ENCODE peak calls at places on chromosomes 12 and 14, in eight cellular contexts. M is heart left ventricle, S is AG10803, G is GM12878, L is cardiac fibroblast, N is lower lobe of right lung, J is cardiac muscle cell, Y is AG04450. W is an unnamed sample.

GRCh38 chr12:76899522-76899921 is 20.7 kb upstream of the CSRP2 start:
- DNase-seq in M (no peak), S (no peak), G (no peak), L (no peak), N (no peak), J (no peak), Y (no peak), W (no peak)

GRCh38 chr12:63085120-63085519 is 65.9 kb downstream of the AVPR1A start:
- DNase-seq in M (no peak), S (no peak), G (no peak), L (no peak), N (no peak), J (no peak), Y (no peak), W (no peak)

GRCh38 chr12:20950248-20950647 is 139.7 kb downstream of the SLCO1B3 start:
- DNase-seq in M (no peak), S (no peak), G (peak), L (peak), N (no peak), J (peak), Y (no peak), W (peak)

GRCh38 chr12:108633534-108634224 is at the start of gene SELPLG:
- DNase-seq in M (peak), S (no peak), G (peak), L (no peak), N (peak), J (no peak), Y (no peak), W (peak)

GRCh38 chr12:66456622-66457021 is 154.3 kb downstream of the HELB start:
- DNase-seq in M (no peak), S (no peak), G (no peak), L (no peak), N (no peak), J (no peak), Y (no peak), W (no peak)

GRCh38 chr14:65904988-65905387 is 492.5 kb downstream of the FUT8 start:
- DNase-seq in M (no peak), S (no peak), G (no peak), L (no peak), N (no peak), J (no peak), Y (no peak), W (no peak)

GRCh38 chr12:130876758-130877157 is 4.9 kb downstream of the RAN start:
- DNase-seq in M (no peak), S (no peak), G (no peak), L (no peak), N (no peak), J (no peak), Y (no peak), W (no peak)

GRCh38 chr12:75571651-75572050 is 60.2 kb upstream of the KRR1 start:
- DNase-seq in M (no peak), S (no peak), G (no peak), L (no peak), N (no peak), J (no peak), Y (no peak), W (no peak)

GRCh38 chr14:106209745-106210144 is 683.4 kb downstream of the TMEM121 start:
- DNase-seq in M (no peak), S (no peak), G (no peak), L (no peak), N (no peak), J (no peak), Y (no peak), W (no peak)

GRCh38 chr14:64303471-64303917 is 9.3 kb upstream of the ESR2 start:
- DNase-seq in M (no peak), S (peak), G (peak), L (peak), N (no peak), J (peak), Y (no peak), W (peak)

GRCh38 chr12:76241371-76241770 is 106.8 kb downstream of the BBS10 start:
- DNase-seq in M (no peak), S (no peak), G (no peak), L (no peak), N (no peak), J (no peak), Y (no peak), W (no peak)

GRCh38 chr12:104011265-104011664 is 38.7 kb downstream of the GLT8D2 start:
- DNase-seq in M (no peak), S (peak), G (no peak), L (peak), N (no peak), J (peak), Y (peak), W (no peak)

GRCh38 chr12:58901664-58902063 is 18.6 kb downstream of the LRIG3 start:
- DNase-seq in M (no peak), S (no peak), G (no peak), L (no peak), N (no peak), J (no peak), Y (no peak), W (peak)

GRCh38 chr12:49189731-49190314 is 943 bp upstream of the TUBA1A start:
- DNase-seq in M (no peak), S (no peak), G (no peak), L (no peak), N (no peak), J (no peak), Y (no peak), W (no peak)

GRCh38 chr12:57738661-57739237 is at the start of gene AGAP2:
- DNase-seq in M (no peak), S (no peak), G (no peak), L (no peak), N (no peak), J (peak), Y (no peak), W (no peak)

GRCh38 chr12:47736216-47736615 is 10.9 kb upstream of the ENDOU start:
- DNase-seq in M (no peak), S (no peak), G (no peak), L (no peak), N (no peak), J (no peak), Y (no peak), W (no peak)

GRCh38 chr12:10331642-10332239 is 24.1 kb downstream of the KLRD1 start:
- DNase-seq in M (no peak), S (peak), G (no peak), L (peak), N (no peak), J (peak), Y (peak), W (peak)

GRCh38 chr14:23447634-23448353 is 12.3 kb upstream of the MYH7 start:
- DNase-seq in M (no peak), S (no peak), G (no peak), L (no peak), N (no peak), J (no peak), Y (no peak), W (no peak)

GRCh38 chr12:100675432-100675831 is 101.9 kb downstream of the GAS2L3 start:
- DNase-seq in M (peak), S (peak), G (no peak), L (no peak), N (no peak), J (peak), Y (peak), W (no peak)

GRCh38 chr12:104452046-104452445 is 4.7 kb upstream of the CHST11 start:
- DNase-seq in M (no peak), S (no peak), G (no peak), L (no peak), N (no peak), J (no peak), Y (no peak), W (no peak)

DNA sequence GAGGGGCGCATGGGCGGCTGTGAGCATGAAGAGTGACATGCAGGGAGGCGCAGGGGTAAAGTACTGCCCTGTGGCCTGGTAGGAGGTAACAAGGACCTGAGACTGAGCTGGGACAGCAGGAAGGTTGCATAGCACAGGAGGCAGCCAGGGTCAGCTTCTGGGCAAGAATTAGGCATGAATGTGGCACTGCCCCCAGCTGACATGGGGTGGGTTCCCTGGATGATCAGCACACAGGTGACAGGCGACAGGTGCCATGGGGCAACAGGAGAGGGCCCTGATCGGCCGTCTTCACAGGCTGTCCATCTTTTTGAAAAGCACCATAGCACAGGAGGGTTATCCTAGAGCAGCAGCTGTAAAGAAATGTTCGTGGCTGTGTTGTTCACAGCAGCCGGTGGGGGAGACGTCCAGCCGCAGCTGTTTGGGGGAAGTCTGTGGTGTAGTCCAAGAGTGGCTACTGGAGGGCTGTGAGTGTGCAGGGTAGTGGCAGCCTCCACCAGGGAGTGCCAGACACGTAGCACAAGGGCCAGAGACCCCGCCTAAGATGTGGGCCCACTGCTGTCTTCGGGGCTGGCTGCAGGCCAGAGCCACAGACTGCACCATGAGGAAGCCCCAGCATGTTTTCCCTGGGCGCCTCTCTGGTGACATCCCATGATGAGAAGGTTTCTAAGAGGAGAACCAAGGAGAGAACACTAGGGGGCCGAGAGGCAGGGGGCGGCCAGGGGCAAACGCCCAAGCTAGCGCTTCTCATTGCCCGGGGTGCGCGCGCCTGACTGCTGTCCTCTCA is 8.4 kb downstream of the CLBA1 start:
- DNase-seq in M (no peak), S (no peak), G (no peak), L (no peak), N (no peak), J (no peak), Y (no peak), W (no peak)
- TF ChIP-seq CTCF in M (no peak), S (no peak), G (no peak), L (no peak), N (no peak), J (no peak), Y (no peak), W (no peak)

GRCh38 chr14:101734241-101734847 is 27.2 kb upstream of the PPP2R5C start:
- DNase-seq in M (no peak), S (no peak), G (no peak), L (no peak), N (no peak), J (no peak), Y (no peak), W (no peak)

GRCh38 chr14:101731187-101732080 is 30.1 kb upstream of the PPP2R5C start:
- DNase-seq in M (peak), S (peak), G (peak), L (peak), N (peak), J (peak), Y (no peak), W (peak)

GRCh38 chr14:101733211-101733610 is 28.3 kb upstream of the PPP2R5C start:
- DNase-seq in M (no peak), S (peak), G (no peak), L (peak), N (no peak), J (peak), Y (no peak), W (no peak)

GRCh38 chr14:101730626-101731186 is 30.8 kb upstream of the PPP2R5C start:
- DNase-seq in M (no peak), S (no peak), G (no peak), L (no peak), N (no peak), J (no peak), Y (no peak), W (no peak)

GRCh38 chr14:101732128-101732527 is 29.4 kb upstream of the PPP2R5C start:
- DNase-seq in M (no peak), S (no peak), G (no peak), L (no peak), N (no peak), J (peak), Y (no peak), W (no peak)
- H3K4me3 ChIP-seq in M (peak), S (no peak), G (no peak), L (no peak), N (peak), J (no peak), Y (no peak), W (no peak)

DNA sequence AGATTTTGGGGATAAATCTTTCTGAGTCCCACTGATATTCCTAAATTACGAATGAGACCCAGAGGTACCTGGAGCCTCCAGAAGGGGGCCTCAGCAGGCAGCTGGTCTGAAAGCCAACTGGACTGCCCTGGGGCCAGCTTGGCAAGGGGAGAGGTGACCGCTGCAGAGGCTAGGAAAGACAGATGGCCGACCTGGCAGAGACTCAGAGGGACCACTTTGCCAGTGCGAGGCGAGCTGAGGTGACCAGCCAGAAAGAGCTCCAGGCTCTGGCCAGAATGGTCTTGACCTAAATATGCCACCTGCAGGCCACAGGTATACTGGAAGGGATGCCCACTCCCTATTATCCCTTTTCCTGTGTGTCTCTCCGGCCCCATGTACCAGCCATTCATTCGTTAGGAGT is 256.8 kb upstream of the GARIN6 start:
- DNase-seq in M (no peak), S (no peak), G (no peak), L (no peak), N (no peak), J (peak), Y (no peak), W (peak)
- TF ChIP-seq CTCF in M (no peak), S (peak), G (peak), L (peak), N (no peak), J (no peak), Y (no peak), W (peak)

GRCh38 chr14:99247091-99247729 is 24.8 kb downstream of the BCL11B start:
- DNase-seq in M (no peak), S (no peak), G (no peak), L (no peak), N (no peak), J (no peak), Y (no peak), W (no peak)
- H3K4me3 ChIP-seq in M (peak), S (no peak), G (no peak), L (no peak), N (no peak), J (no peak), Y (no peak), W (no peak)

GRCh38 chr14:68523994-68524725 is 268.7 kb downstream of the ZFP36L1 start:
- DNase-seq in M (no peak), S (peak), G (no peak), L (peak), N (no peak), J (no peak), Y (no peak), W (no peak)

GRCh38 chr14:68527329-68527851 is 265.5 kb downstream of the ZFP36L1 start:
- DNase-seq in M (no peak), S (no peak), G (no peak), L (no peak), N (no peak), J (no peak), Y (no peak), W (no peak)

GRCh38 chr14:68526420-68527105 is 266.3 kb downstream of the ZFP36L1 start:
- DNase-seq in M (no peak), S (no peak), G (no peak), L (no peak), N (peak), J (no peak), Y (no peak), W (no peak)

GRCh38 chr14:68523326-68523610 is 269.6 kb downstream of the ZFP36L1 start:
- DNase-seq in M (no peak), S (no peak), G (no peak), L (no peak), N (no peak), J (no peak), Y (no peak), W (no peak)

DNA sequence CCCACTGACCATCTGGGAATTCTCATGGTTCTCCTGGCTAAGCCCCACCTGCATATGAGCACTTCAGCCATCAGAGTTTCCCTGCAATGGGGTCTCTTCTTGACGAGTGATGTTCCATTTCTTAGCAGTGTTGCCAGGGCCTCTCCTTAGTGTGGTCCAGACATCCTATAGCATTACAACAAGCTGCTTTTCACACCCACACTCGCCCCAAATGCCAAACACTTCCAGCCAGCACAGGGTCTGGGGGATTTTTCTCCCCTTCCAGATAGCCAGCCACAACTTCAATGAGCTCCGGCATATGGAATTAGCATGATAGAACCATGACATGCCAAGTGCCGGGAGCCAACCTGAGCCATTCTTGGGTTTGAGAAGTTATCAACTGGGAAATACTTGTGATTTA is 267.4 kb downstream of the ZFP36L1 start:
- DNase-seq in M (no peak), S (no peak), G (no peak), L (no peak), N (no peak), J (no peak), Y (no peak), W (no peak)
- TF ChIP-seq CTCF in M (no peak), S (no peak), G (no peak), L (no peak), N (no peak), J (no peak), Y (no peak), W (no peak)

GRCh38 chr14:68375371-68375770 is 417.5 kb downstream of the ZFP36L1 start:
- DNase-seq in M (no peak), S (no peak), G (no peak), L (no peak), N (no peak), J (no peak), Y (no peak), W (no peak)

GRCh38 chr14:68379510-68380303 is 413.2 kb downstream of the ZFP36L1 start:
- DNase-seq in M (no peak), S (peak), G (no peak), L (no peak), N (no peak), J (no peak), Y (no peak), W (no peak)

GRCh38 chr14:68376067-68376810 is 416.6 kb downstream of the ZFP36L1 start:
- DNase-seq in M (no peak), S (peak), G (no peak), L (peak), N (no peak), J (no peak), Y (no peak), W (no peak)

GRCh38 chr14:68377056-68377455 is 415.8 kb downstream of the ZFP36L1 start:
- DNase-seq in M (no peak), S (no peak), G (no peak), L (no peak), N (no peak), J (no peak), Y (no peak), W (no peak)

DNA sequence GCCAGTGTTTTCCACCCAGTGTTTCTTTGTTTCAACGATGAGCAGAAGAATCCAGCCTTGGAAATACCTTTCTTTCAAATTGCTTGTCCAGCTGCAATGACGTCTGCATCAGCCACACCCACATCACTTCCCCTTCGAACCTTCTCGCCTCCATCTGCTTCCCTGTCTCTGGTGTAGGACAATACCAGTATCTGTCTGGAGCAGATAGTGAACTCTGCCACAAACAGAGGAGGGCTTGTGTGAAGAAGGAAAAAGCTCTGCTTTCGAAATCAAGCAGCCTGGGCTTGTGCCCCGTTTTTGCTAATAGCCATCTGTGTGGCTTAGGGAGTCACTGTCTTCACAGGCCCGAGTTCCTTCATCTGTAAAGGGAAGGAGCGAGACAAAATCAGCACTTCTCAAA is 415.4 kb downstream of the ZFP36L1 start:
- DNase-seq in M (peak), S (peak), G (no peak), L (peak), N (peak), J (peak), Y (no peak), W (peak)
- H3K4me3 ChIP-seq in M (no peak), S (no peak), G (no peak), L (no peak), N (no peak), J (no peak), Y (no peak), W (no peak)